ENCODE peak calls at places on chromosomes 13 and 19, in six cellular contexts. Q is activated naive CD4-positive, alpha-beta T cell; C is CD8-positive, alpha-beta memory T cell; V is upper lobe of right lung; W is NB4; Y is G401. M is an unnamed sample.
A peak's percentile ranks its signal among the peaks of the same experiment; 100 is the strongest.

GRCh38 chr13:112688560-112689497 is 1.0 kb upstream of the ATP11A start:
- DNase-seq in Q (peak; percentile 28), C (peak; percentile 14), V (peak; percentile 88), W (peak; percentile 91), Y (peak; percentile 57), M (peak; percentile 90)

GRCh38 chr19:4284176-4284958 is 5.3 kb downstream of the SHD start:
- DNase-seq in Q (no peak), C (no peak), V (no peak), W (peak; percentile 22), Y (peak; percentile 29), M (no peak)

GRCh38 chr13:72383646-72384045 is 343.8 kb downstream of the MZT1 start:
- DNase-seq in Q (no peak), C (no peak), V (no peak), W (peak; percentile 53), Y (no peak), M (peak; percentile 74)

GRCh38 chr13:57673197-57673596 is 41.7 kb downstream of the PCDH17 start:
- DNase-seq in Q (no peak), C (no peak), V (no peak), W (no peak), Y (no peak), M (no peak)

GRCh38 chr19:14102102-14102696 is 11.6 kb upstream of the SAMD1 start:
- DNase-seq in Q (no peak), C (no peak), V (no peak), W (peak; percentile 0), Y (no peak), M (no peak)

GRCh38 chr13:67048793-67049150 is 181.4 kb downstream of the PCDH9 start:
- DNase-seq in Q (no peak), C (no peak), V (no peak), W (no peak), Y (no peak), M (no peak)

GRCh38 chr19:36526581-36526980 is 1.5 kb downstream of the ZNF260 start:
- DNase-seq in Q (no peak), C (no peak), V (no peak), W (no peak), Y (no peak), M (no peak)

GRCh38 chr19:2455481-2456300 is 1.1 kb downstream of the LMNB2 start:
- DNase-seq in Q (peak; percentile 8), C (peak; percentile 28), V (peak; percentile 74), W (peak; percentile 33), Y (no peak), M (peak; percentile 13)

GRCh38 chr13:24540236-24541126 is 27.9 kb upstream of the PARP4 start:
- DNase-seq in Q (no peak), C (no peak), V (no peak), W (peak; percentile 22), Y (no peak), M (no peak)

GRCh38 chr13:100333141-100333540 is 244.2 kb downstream of the PCCA start:
- DNase-seq in Q (no peak), C (no peak), V (no peak), W (no peak), Y (peak; percentile 64), M (no peak)

GRCh38 chr13:60838581-60838980 is 441.6 kb downstream of the TDRD3 start:
- DNase-seq in Q (no peak), C (no peak), V (no peak), W (peak; percentile 92), Y (no peak), M (peak; percentile 33)

M was measured in AML-193.